ENCODE peak calls at places on chromosomes 3 and 15, in five cellular contexts. N, F, E, X and M are unnamed samples.

GRCh38 chr3:59436164-59436958 is 386.5 kb upstream of the CFAP20DC start:
- DNase-seq in N (no peak), F (no peak), E (no peak), X (no peak), M (no peak)

GRCh38 chr3:13256845-13257244 is 163.3 kb downstream of the NUP210 start:
- DNase-seq in N (no peak), F (no peak), E (no peak), X (no peak), M (no peak)

GRCh38 chr15:82081904-82082810 is 36.3 kb upstream of the MEX3B start:
- DNase-seq in N (peak), F (no peak), E (peak), X (peak), M (peak)

GRCh38 chr3:45166283-45166879 is 20.2 kb upstream of the CDCP1 start:
- DNase-seq in N (no peak), F (no peak), E (no peak), X (no peak), M (no peak)

GRCh38 chr15:91268510-91268909 is 168.5 kb downstream of the SV2B start:
- DNase-seq in N (no peak), F (no peak), E (no peak), X (no peak), M (no peak)

GRCh38 chr3:45701167-45701867 is 12.1 kb downstream of the SACM1L start:
- DNase-seq in N (no peak), F (no peak), E (no peak), X (peak), M (peak)

GRCh38 chr3:122260206-122260605 is 64.8 kb upstream of the CSTA start:
- DNase-seq in N (no peak), F (no peak), E (no peak), X (no peak), M (no peak)

GRCh38 chr3:66206806-66207205 is 14.0 kb upstream of the SLC25A26 start:
- DNase-seq in N (no peak), F (no peak), E (no peak), X (no peak), M (no peak)

GRCh38 chr15:48176097-48176496 is 2.0 kb downstream of the MYEF2 start:
- DNase-seq in N (peak), F (no peak), E (no peak), X (no peak), M (no peak)

GRCh38 chr3:183377307-183377959 is 51.0 kb downstream of the MCF2L2 start:
- DNase-seq in N (peak), F (no peak), E (no peak), X (no peak), M (peak)

GRCh38 chr3:62873672-62874397 is 1.4 kb downstream of the CADPS start:
- DNase-seq in N (no peak), F (no peak), E (no peak), X (no peak), M (no peak)

GRCh38 chr3:31833391-31834165 is 147.5 kb downstream of the OSBPL10 start:
- DNase-seq in N (no peak), F (no peak), E (no peak), X (no peak), M (no peak)